ENCODE peak calls at places on chromosomes 7 and 10, in nine cellular contexts. Z is foreskin fibroblast; O is left ventricle myocardium superior; Y is left colon; A is HTR-8/SVneo; V is effector memory CD4-positive, alpha-beta T cell; F is nephron progenitor cell; I is HT-29; L is brain microvascular endothelial cell. J is an unnamed sample.
A peak's percentile ranks its signal among the peaks of the same experiment; 100 is the strongest.

GRCh38 chr7:119090851-119091250 is 866.3 kb downstream of the ANKRD7 start:
- DNase-seq in Z (no peak), O (no peak), Y (no peak), A (no peak), V (no peak), F (no peak), I (no peak), L (no peak), J (peak; percentile 12)

GRCh38 chr7:36651404-36651803 is 72.9 kb downstream of the AOAH start:
- DNase-seq in Z (peak; percentile 81), O (no peak), Y (no peak), A (no peak), V (no peak), F (no peak), I (no peak), L (peak; percentile 31), J (peak; percentile 72)

GRCh38 chr7:19105546-19105945 is 11.9 kb downstream of the TWIST1 start:
- DNase-seq in Z (peak; percentile 36), O (no peak), Y (no peak), A (no peak), V (no peak), F (no peak), I (no peak), L (no peak), J (no peak)

GRCh38 chr10:13659887-13660544 is 73.3 kb downstream of the PRPF18 start:
- DNase-seq in Z (peak; percentile 87), O (peak; percentile 83), Y (peak; percentile 67), A (peak; percentile 59), V (peak; percentile 45), F (peak; percentile 74), I (peak; percentile 44), L (no peak), J (peak; percentile 16)

GRCh38 chr7:27095050-27095896 is 527 bp downstream of the HOXA1 start:
- DNase-seq in Z (no peak), O (no peak), Y (no peak), A (no peak), V (no peak), F (peak; percentile 46), I (peak; percentile 14), L (no peak), J (no peak)

GRCh38 chr7:98641646-98642489 is 24.8 kb downstream of the NPTX2 start:
- DNase-seq in Z (no peak), O (no peak), Y (peak; percentile 33), A (no peak), V (no peak), F (peak; percentile 23), I (no peak), L (no peak), J (no peak)

GRCh38 chr7:108263364-108263951 is 133.3 kb upstream of the LAMB4 start:
- DNase-seq in Z (peak; percentile 62), O (no peak), Y (peak; percentile 43), A (no peak), V (no peak), F (no peak), I (no peak), L (no peak), J (no peak)

GRCh38 chr10:126935263-126935946 is 30.2 kb downstream of the DOCK1 start:
- DNase-seq in Z (peak; percentile 55), O (no peak), Y (no peak), A (no peak), V (no peak), F (no peak), I (no peak), L (peak; percentile 11), J (peak; percentile 16)

GRCh38 chr7:100556541-100556940 is 17.2 kb downstream of the SAP25 start:
- DNase-seq in Z (peak; percentile 81), O (no peak), Y (no peak), A (no peak), V (no peak), F (no peak), I (no peak), L (no peak), J (peak; percentile 38)

GRCh38 chr7:6015917-6016652 is 7.0 kb downstream of the AIMP2 start:
- DNase-seq in Z (peak; percentile 96), O (peak; percentile 85), Y (peak; percentile 24), A (no peak), V (no peak), F (no peak), I (no peak), L (peak; percentile 71), J (no peak)

GRCh38 chr7:116429986-116430619 is 69.4 kb upstream of the CAV2 start:
- DNase-seq in Z (no peak), O (no peak), Y (no peak), A (no peak), V (no peak), F (no peak), I (no peak), L (no peak), J (peak; percentile 47)

GRCh38 chr10:123527122-123527521 is 139.0 kb upstream of the GPR26 start:
- DNase-seq in Z (no peak), O (no peak), Y (no peak), A (no peak), V (no peak), F (no peak), I (no peak), L (no peak), J (no peak)

GRCh38 chr7:50206521-50207250 is 97.8 kb upstream of the IKZF1 start:
- DNase-seq in Z (no peak), O (no peak), Y (no peak), A (no peak), V (peak; percentile 38), F (no peak), I (no peak), L (no peak), J (no peak)

GRCh38 chr10:69451209-69451783 is at the start of gene TSPAN15:
- DNase-seq in Z (peak; percentile 74), O (peak; percentile 94), Y (peak; percentile 95), A (peak; percentile 88), V (peak; percentile 75), F (peak; percentile 91), I (peak; percentile 97), L (peak; percentile 70), J (peak; percentile 49)

GRCh38 chr10:17386616-17387075 is 67.7 kb downstream of the ST8SIA6 start:
- DNase-seq in Z (no peak), O (peak; percentile 44), Y (no peak), A (no peak), V (no peak), F (no peak), I (no peak), L (no peak), J (no peak)

GRCh38 chr7:143898810-143899209 is 3.2 kb downstream of the TCAF1 start:
- DNase-seq in Z (no peak), O (no peak), Y (no peak), A (no peak), V (no peak), F (no peak), I (no peak), L (no peak), J (no peak)

GRCh38 chr7:156892086-156892800 is 740 bp downstream of the LMBR1 start:
- DNase-seq in Z (peak; percentile 45), O (peak; percentile 67), Y (peak; percentile 73), A (no peak), V (peak; percentile 57), F (peak; percentile 76), I (peak; percentile 61), L (no peak), J (no peak)

GRCh38 chr7:122455108-122455507 is 150.6 kb upstream of the FEZF1 start:
- DNase-seq in Z (no peak), O (no peak), Y (no peak), A (no peak), V (no peak), F (no peak), I (no peak), L (no peak), J (no peak)